ENCODE peak calls at places on chromosomes 12 and 14, in four cellular contexts. One of them, this sample, is unnamed.

GRCh38 chr12:104410786-104411185 is 46.0 kb upstream of the CHST11 start:
- DNase-seq in HT1080: no peak
- DNase-seq in left colon: no peak
- DNase-seq in stimulated activated CD8-positive, alpha-beta memory T cell treated with anti-CD3 and anti-CD28 coated beads, Interleukin-12 subunit alpha, Interleukin-12 subunit beta, amount 100 ng/mL, for 1 hour: no peak
- DNase-seq in this sample: no peak

GRCh38 chr12:57215668-57216013 is 953 bp upstream of the NXPH4 start:
- DNase-seq in HT1080: no peak
- DNase-seq in left colon: no peak
- DNase-seq in stimulated activated CD8-positive, alpha-beta memory T cell treated with anti-CD3 and anti-CD28 coated beads, Interleukin-12 subunit alpha, Interleukin-12 subunit beta, amount 100 ng/mL, for 1 hour: no peak
- DNase-seq in this sample: peak; percentile 33

GRCh38 chr12:1842905-1843640 is 22.7 kb downstream of the LRTM2 start:
- DNase-seq in HT1080: no peak
- DNase-seq in left colon: no peak
- DNase-seq in stimulated activated CD8-positive, alpha-beta memory T cell treated with anti-CD3 and anti-CD28 coated beads, Interleukin-12 subunit alpha, Interleukin-12 subunit beta, amount 100 ng/mL, for 1 hour: no peak
- DNase-seq in this sample: peak; percentile 24

GRCh38 chr12:32312049-32312670 is 87.2 kb upstream of the FGD4 start:
- DNase-seq in HT1080: peak; percentile 56
- DNase-seq in left colon: no peak
- DNase-seq in stimulated activated CD8-positive, alpha-beta memory T cell treated with anti-CD3 and anti-CD28 coated beads, Interleukin-12 subunit alpha, Interleukin-12 subunit beta, amount 100 ng/mL, for 1 hour: no peak
- DNase-seq in this sample: no peak

GRCh38 chr12:1470051-1470450 is 124.3 kb downstream of the FBXL14 start:
- DNase-seq in HT1080: no peak
- DNase-seq in left colon: no peak
- DNase-seq in stimulated activated CD8-positive, alpha-beta memory T cell treated with anti-CD3 and anti-CD28 coated beads, Interleukin-12 subunit alpha, Interleukin-12 subunit beta, amount 100 ng/mL, for 1 hour: no peak
- DNase-seq in this sample: no peak

GRCh38 chr12:51246254-51246853 is 7.7 kb downstream of the DAZAP2 start:
- DNase-seq in HT1080: peak; percentile 88
- DNase-seq in left colon: no peak
- DNase-seq in stimulated activated CD8-positive, alpha-beta memory T cell treated with anti-CD3 and anti-CD28 coated beads, Interleukin-12 subunit alpha, Interleukin-12 subunit beta, amount 100 ng/mL, for 1 hour: no peak
- DNase-seq in this sample: no peak

GRCh38 chr14:52338282-52338681 is 24.2 kb downstream of the PTGER2 start:
- DNase-seq in HT1080: peak; percentile 85
- DNase-seq in left colon: no peak
- DNase-seq in stimulated activated CD8-positive, alpha-beta memory T cell treated with anti-CD3 and anti-CD28 coated beads, Interleukin-12 subunit alpha, Interleukin-12 subunit beta, amount 100 ng/mL, for 1 hour: no peak
- DNase-seq in this sample: no peak

GRCh38 chr14:69968151-69968550 is 88.9 kb downstream of the SMOC1 start:
- DNase-seq in HT1080: peak; percentile 8
- DNase-seq in left colon: no peak
- DNase-seq in stimulated activated CD8-positive, alpha-beta memory T cell treated with anti-CD3 and anti-CD28 coated beads, Interleukin-12 subunit alpha, Interleukin-12 subunit beta, amount 100 ng/mL, for 1 hour: no peak
- DNase-seq in this sample: no peak

GRCh38 chr14:102584871-102585869 is 7.3 kb upstream of the RCOR1 start:
- DNase-seq in HT1080: peak; percentile 26
- DNase-seq in left colon: peak; percentile 51
- DNase-seq in stimulated activated CD8-positive, alpha-beta memory T cell treated with anti-CD3 and anti-CD28 coated beads, Interleukin-12 subunit alpha, Interleukin-12 subunit beta, amount 100 ng/mL, for 1 hour: no peak
- DNase-seq in this sample: peak; percentile 51

GRCh38 chr12:115619061-115619460 is 658.4 kb downstream of the MED13L start:
- DNase-seq in HT1080: no peak
- DNase-seq in left colon: no peak
- DNase-seq in stimulated activated CD8-positive, alpha-beta memory T cell treated with anti-CD3 and anti-CD28 coated beads, Interleukin-12 subunit alpha, Interleukin-12 subunit beta, amount 100 ng/mL, for 1 hour: no peak
- DNase-seq in this sample: no peak

GRCh38 chr12:105382771-105383632 is 52.5 kb downstream of the C12orf75 start:
- DNase-seq in HT1080: peak; percentile 61
- DNase-seq in left colon: no peak
- DNase-seq in stimulated activated CD8-positive, alpha-beta memory T cell treated with anti-CD3 and anti-CD28 coated beads, Interleukin-12 subunit alpha, Interleukin-12 subunit beta, amount 100 ng/mL, for 1 hour: no peak
- DNase-seq in this sample: no peak

GRCh38 chr14:55944757-55945156 is 173.5 kb upstream of the PELI2 start:
- DNase-seq in HT1080: no peak
- DNase-seq in left colon: no peak
- DNase-seq in stimulated activated CD8-positive, alpha-beta memory T cell treated with anti-CD3 and anti-CD28 coated beads, Interleukin-12 subunit alpha, Interleukin-12 subunit beta, amount 100 ng/mL, for 1 hour: no peak
- DNase-seq in this sample: no peak

GRCh38 chr14:79809849-79810612 is 401.3 kb downstream of the DIO2 start:
- DNase-seq in HT1080: peak; percentile 42
- DNase-seq in left colon: peak; percentile 6
- DNase-seq in stimulated activated CD8-positive, alpha-beta memory T cell treated with anti-CD3 and anti-CD28 coated beads, Interleukin-12 subunit alpha, Interleukin-12 subunit beta, amount 100 ng/mL, for 1 hour: no peak
- DNase-seq in this sample: no peak

GRCh38 chr12:29889737-29890136 is 106.0 kb upstream of the TMTC1 start:
- DNase-seq in HT1080: peak; percentile 9
- DNase-seq in left colon: peak; percentile 12
- DNase-seq in stimulated activated CD8-positive, alpha-beta memory T cell treated with anti-CD3 and anti-CD28 coated beads, Interleukin-12 subunit alpha, Interleukin-12 subunit beta, amount 100 ng/mL, for 1 hour: no peak
- DNase-seq in this sample: no peak

GRCh38 chr12:56518570-56518969 is 3.0 kb upstream of the RBMS2 start:
- DNase-seq in HT1080: peak; percentile 86
- DNase-seq in left colon: no peak
- DNase-seq in stimulated activated CD8-positive, alpha-beta memory T cell treated with anti-CD3 and anti-CD28 coated beads, Interleukin-12 subunit alpha, Interleukin-12 subunit beta, amount 100 ng/mL, for 1 hour: no peak
- DNase-seq in this sample: no peak

This sample was measured in Peyer's patch.